ENCODE peak calls at places on chromosomes 4 and X, in nine cellular contexts. One of them, this sample, is unnamed.

GRCh38 chr4:11214281-11214680 is 214.4 kb downstream of the HS3ST1 start:
- DNase-seq in activated naive CD8-positive, alpha-beta T cell treated with anti-CD3 and anti-CD28 coated beads for 36 hours: no peak
- DNase-seq in fibroblast of the aortic adventitia: no peak
- DNase-seq in trophoblast cell: no peak
- DNase-seq in mesenteric fat pad: no peak
- DNase-seq in heart left ventricle: no peak
- DNase-seq in glutamatergic neuron: no peak
- DNase-seq in neural crest cell: no peak
- DNase-seq in left kidney: no peak
- DNase-seq in this sample: no peak

GRCh38 chrX:119502727-119503483 is 34.7 kb downstream of the SLC25A5 start:
- DNase-seq in trophoblast cell: no peak
- DNase-seq in left kidney: no peak
- DNase-seq in neural crest cell: no peak
- DNase-seq in glutamatergic neuron: no peak
- DNase-seq in heart left ventricle: no peak
- DNase-seq in mesenteric fat pad: peak
- DNase-seq in fibroblast of the aortic adventitia: peak
- DNase-seq in activated naive CD8-positive, alpha-beta T cell treated with anti-CD3 and anti-CD28 coated beads for 36 hours: peak
- DNase-seq in this sample: no peak

GRCh38 chr4:53326535-53326934 is 39.3 kb downstream of the SCFD2 start:
- DNase-seq in trophoblast cell: no peak
- DNase-seq in neural crest cell: no peak
- DNase-seq in left kidney: no peak
- DNase-seq in mesenteric fat pad: no peak
- DNase-seq in fibroblast of the aortic adventitia: no peak
- DNase-seq in heart left ventricle: no peak
- DNase-seq in glutamatergic neuron: no peak
- DNase-seq in activated naive CD8-positive, alpha-beta T cell treated with anti-CD3 and anti-CD28 coated beads for 36 hours: no peak
- DNase-seq in this sample: no peak

GRCh38 chrX:7159132-7159861 is 11.3 kb upstream of the PUDP start:
- DNase-seq in left kidney: no peak
- DNase-seq in mesenteric fat pad: no peak
- DNase-seq in neural crest cell: no peak
- DNase-seq in fibroblast of the aortic adventitia: peak
- DNase-seq in trophoblast cell: no peak
- DNase-seq in glutamatergic neuron: no peak
- DNase-seq in activated naive CD8-positive, alpha-beta T cell treated with anti-CD3 and anti-CD28 coated beads for 36 hours: no peak
- DNase-seq in heart left ventricle: no peak
- DNase-seq in this sample: peak

GRCh38 chr4:121706595-121707021 is 9.8 kb upstream of the ANXA5 start:
- DNase-seq in heart left ventricle: no peak
- DNase-seq in activated naive CD8-positive, alpha-beta T cell treated with anti-CD3 and anti-CD28 coated beads for 36 hours: peak
- DNase-seq in left kidney: no peak
- DNase-seq in glutamatergic neuron: no peak
- DNase-seq in mesenteric fat pad: no peak
- DNase-seq in fibroblast of the aortic adventitia: peak
- DNase-seq in trophoblast cell: no peak
- DNase-seq in neural crest cell: no peak
- DNase-seq in this sample: peak

GRCh38 chr4:2714918-2715317 is 41.2 kb downstream of the TNIP2 start:
- DNase-seq in mesenteric fat pad: peak
- DNase-seq in activated naive CD8-positive, alpha-beta T cell treated with anti-CD3 and anti-CD28 coated beads for 36 hours: no peak
- DNase-seq in heart left ventricle: no peak
- DNase-seq in left kidney: no peak
- DNase-seq in neural crest cell: no peak
- DNase-seq in glutamatergic neuron: no peak
- DNase-seq in trophoblast cell: no peak
- DNase-seq in fibroblast of the aortic adventitia: peak
- DNase-seq in this sample: no peak

GRCh38 chr4:81527709-81528108 is 56.0 kb upstream of the RASGEF1B start:
- DNase-seq in neural crest cell: no peak
- DNase-seq in fibroblast of the aortic adventitia: no peak
- DNase-seq in left kidney: no peak
- DNase-seq in heart left ventricle: no peak
- DNase-seq in mesenteric fat pad: no peak
- DNase-seq in activated naive CD8-positive, alpha-beta T cell treated with anti-CD3 and anti-CD28 coated beads for 36 hours: no peak
- DNase-seq in glutamatergic neuron: no peak
- DNase-seq in trophoblast cell: no peak
- DNase-seq in this sample: no peak

GRCh38 chr4:82773049-82773448 is 25.5 kb downstream of the SCD5 start:
- DNase-seq in mesenteric fat pad: no peak
- DNase-seq in trophoblast cell: no peak
- DNase-seq in activated naive CD8-positive, alpha-beta T cell treated with anti-CD3 and anti-CD28 coated beads for 36 hours: no peak
- DNase-seq in heart left ventricle: no peak
- DNase-seq in glutamatergic neuron: no peak
- DNase-seq in neural crest cell: no peak
- DNase-seq in left kidney: no peak
- DNase-seq in fibroblast of the aortic adventitia: no peak
- DNase-seq in this sample: no peak

GRCh38 chrX:103878466-103879151 is 46.6 kb upstream of the RAB9B start:
- DNase-seq in glutamatergic neuron: no peak
- DNase-seq in left kidney: peak
- DNase-seq in activated naive CD8-positive, alpha-beta T cell treated with anti-CD3 and anti-CD28 coated beads for 36 hours: no peak
- DNase-seq in trophoblast cell: peak
- DNase-seq in heart left ventricle: no peak
- DNase-seq in neural crest cell: no peak
- DNase-seq in mesenteric fat pad: no peak
- DNase-seq in fibroblast of the aortic adventitia: peak
- DNase-seq in this sample: no peak

GRCh38 chrX:21524008-21524407 is 134.1 kb downstream of the KLHL34 start:
- DNase-seq in trophoblast cell: no peak
- DNase-seq in fibroblast of the aortic adventitia: no peak
- DNase-seq in mesenteric fat pad: no peak
- DNase-seq in activated naive CD8-positive, alpha-beta T cell treated with anti-CD3 and anti-CD28 coated beads for 36 hours: no peak
- DNase-seq in heart left ventricle: no peak
- DNase-seq in glutamatergic neuron: no peak
- DNase-seq in left kidney: no peak
- DNase-seq in neural crest cell: no peak
- DNase-seq in this sample: no peak

GRCh38 chrX:23784487-23785301 is 1.7 kb downstream of the SAT1 start:
- DNase-seq in glutamatergic neuron: no peak
- DNase-seq in mesenteric fat pad: no peak
- DNase-seq in activated naive CD8-positive, alpha-beta T cell treated with anti-CD3 and anti-CD28 coated beads for 36 hours: no peak
- DNase-seq in left kidney: no peak
- DNase-seq in fibroblast of the aortic adventitia: peak
- DNase-seq in trophoblast cell: no peak
- DNase-seq in heart left ventricle: no peak
- DNase-seq in neural crest cell: no peak
- DNase-seq in this sample: peak

GRCh38 chr4:185648631-185649030 is 113.3 kb upstream of the PDLIM3 start:
- DNase-seq in glutamatergic neuron: no peak
- DNase-seq in left kidney: no peak
- DNase-seq in neural crest cell: no peak
- DNase-seq in fibroblast of the aortic adventitia: no peak
- DNase-seq in trophoblast cell: no peak
- DNase-seq in mesenteric fat pad: no peak
- DNase-seq in activated naive CD8-positive, alpha-beta T cell treated with anti-CD3 and anti-CD28 coated beads for 36 hours: no peak
- DNase-seq in heart left ventricle: no peak
- DNase-seq in this sample: no peak

GRCh38 chr4:123699823-123700822 is 303.5 kb downstream of the SPRY1 start:
- DNase-seq in mesenteric fat pad: no peak
- DNase-seq in fibroblast of the aortic adventitia: peak
- DNase-seq in activated naive CD8-positive, alpha-beta T cell treated with anti-CD3 and anti-CD28 coated beads for 36 hours: no peak
- DNase-seq in left kidney: peak
- DNase-seq in neural crest cell: peak
- DNase-seq in glutamatergic neuron: no peak
- DNase-seq in heart left ventricle: no peak
- DNase-seq in trophoblast cell: peak
- DNase-seq in this sample: no peak

GRCh38 chrX:154396948-154397887 is 959 bp upstream of the RPL10 start:
- DNase-seq in trophoblast cell: peak
- DNase-seq in activated naive CD8-positive, alpha-beta T cell treated with anti-CD3 and anti-CD28 coated beads for 36 hours: peak
- DNase-seq in fibroblast of the aortic adventitia: peak
- DNase-seq in heart left ventricle: peak
- DNase-seq in glutamatergic neuron: peak
- DNase-seq in left kidney: peak
- DNase-seq in neural crest cell: peak
- DNase-seq in mesenteric fat pad: no peak
- DNase-seq in this sample: peak

GRCh38 chrX:39822133-39822748 is 275.5 kb downstream of the BCOR start:
- DNase-seq in activated naive CD8-positive, alpha-beta T cell treated with anti-CD3 and anti-CD28 coated beads for 36 hours: no peak
- DNase-seq in fibroblast of the aortic adventitia: no peak
- DNase-seq in trophoblast cell: no peak
- DNase-seq in left kidney: peak
- DNase-seq in heart left ventricle: no peak
- DNase-seq in neural crest cell: no peak
- DNase-seq in glutamatergic neuron: no peak
- DNase-seq in mesenteric fat pad: no peak
- DNase-seq in this sample: no peak

GRCh38 chrX:356385-357034 is 30.2 kb downstream of the PPP2R3B start:
- DNase-seq in fibroblast of the aortic adventitia: no peak
- DNase-seq in neural crest cell: no peak
- DNase-seq in mesenteric fat pad: no peak
- DNase-seq in activated naive CD8-positive, alpha-beta T cell treated with anti-CD3 and anti-CD28 coated beads for 36 hours: no peak
- DNase-seq in glutamatergic neuron: no peak
- DNase-seq in left kidney: peak
- DNase-seq in heart left ventricle: no peak
- DNase-seq in trophoblast cell: no peak
- DNase-seq in this sample: no peak

GRCh38 chr4:174935607-174936006 is 17.4 kb downstream of the ADAM29 start:
- DNase-seq in neural crest cell: no peak
- DNase-seq in heart left ventricle: no peak
- DNase-seq in left kidney: no peak
- DNase-seq in activated naive CD8-positive, alpha-beta T cell treated with anti-CD3 and anti-CD28 coated beads for 36 hours: no peak
- DNase-seq in glutamatergic neuron: no peak
- DNase-seq in trophoblast cell: no peak
- DNase-seq in fibroblast of the aortic adventitia: no peak
- DNase-seq in mesenteric fat pad: no peak
- DNase-seq in this sample: no peak

GRCh38 chrX:13533726-13534125 is 35.7 kb upstream of the EGFL6 start:
- DNase-seq in trophoblast cell: no peak
- DNase-seq in heart left ventricle: no peak
- DNase-seq in glutamatergic neuron: no peak
- DNase-seq in activated naive CD8-positive, alpha-beta T cell treated with anti-CD3 and anti-CD28 coated beads for 36 hours: no peak
- DNase-seq in mesenteric fat pad: no peak
- DNase-seq in fibroblast of the aortic adventitia: peak
- DNase-seq in neural crest cell: no peak
- DNase-seq in left kidney: no peak
- DNase-seq in this sample: peak

This sample was measured in MV-4-11.